ENCODE peak calls at places on chromosomes 7 and 10, in four cellular contexts. P is AG09319, R is WTC11, T is bronchial epithelial cell. M is an unnamed sample.

GRCh38 chr10:125866421-125867029 is 14.6 kb downstream of the DHX32 start:
- DNase-seq in P (no peak), T (peak; percentile 50), R (no peak), M (peak; percentile 75)

GRCh38 chr7:139321071-139321745 is 19.9 kb upstream of the FMC1 start:
- DNase-seq in T (peak; percentile 33), R (peak; percentile 18), P (no peak), M (peak; percentile 51)

GRCh38 chr7:33887576-33887975 is 17.8 kb upstream of the BMPER start:
- DNase-seq in T (no peak), R (no peak), P (no peak), M (no peak)

GRCh38 chr7:29780346-29780745 is 26.0 kb upstream of the WIPF3 start:
- DNase-seq in R (no peak), P (no peak), T (no peak), M (no peak)

GRCh38 chr10:125144693-125145623 is 15.4 kb downstream of the CTBP2 start:
- DNase-seq in P (no peak), R (peak; percentile 59), T (peak; percentile 59), M (peak; percentile 70)

GRCh38 chr10:20993387-20994170 is 96.5 kb upstream of the NEBL start:
- DNase-seq in P (no peak), T (peak; percentile 84), R (no peak), M (peak; percentile 67)

GRCh38 chr10:7797582-7797981 is 9.6 kb downstream of the ATP5F1C start:
- DNase-seq in P (peak; percentile 67), T (peak; percentile 69), R (no peak), M (peak; percentile 56)

GRCh38 chr7:41825927-41826480 is 123.1 kb upstream of the INHBA start:
- DNase-seq in R (no peak), P (no peak), T (no peak), M (no peak)

GRCh38 chr10:109773818-109774440 is 149.4 kb downstream of the XPNPEP1 start:
- DNase-seq in T (peak; percentile 37), P (no peak), R (no peak), M (peak; percentile 45)

GRCh38 chr10:23079700-23080099 is 15.7 kb upstream of the MSRB2 start:
- DNase-seq in R (no peak), T (no peak), P (no peak), M (no peak)

GRCh38 chr10:116768786-116769185 is 26.4 kb upstream of the HSPA12A start:
- DNase-seq in T (no peak), P (no peak), R (no peak), M (peak; percentile 30)

GRCh38 chr10:99341860-99342517 is 12.8 kb downstream of the CNNM1 start:
- DNase-seq in R (no peak), P (no peak), T (no peak), M (no peak)

GRCh38 chr7:36236073-36236472 is 83.0 kb downstream of the EEPD1 start:
- DNase-seq in R (peak; percentile 38), T (no peak), P (no peak), M (no peak)

GRCh38 chr10:30359373-30360206 is 10.5 kb upstream of the MTPAP start:
- DNase-seq in R (peak; percentile 85), T (peak; percentile 72), P (no peak), M (peak; percentile 83)

GRCh38 chr10:5960070-5960972 is 17.0 kb downstream of the IL15RA start:
- DNase-seq in P (no peak), T (no peak), R (no peak), M (no peak)

GRCh38 chr7:22728416-22729029 is 1.5 kb downstream of the IL6 start:
- DNase-seq in P (no peak), R (no peak), T (peak; percentile 66), M (peak; percentile 64)

GRCh38 chr10:69867699-69868558 is 66.2 kb downstream of the COL13A1 start:
- DNase-seq in P (no peak), T (no peak), R (no peak), M (no peak)

GRCh38 chr7:30038182-30038980 is 10.2 kb downstream of the PLEKHA8 start:
- DNase-seq in P (peak; percentile 58), R (no peak), T (no peak), M (no peak)

GRCh38 chr10:124152781-124153600 is 59.6 kb upstream of the CHST15 start:
- DNase-seq in R (no peak), T (peak; percentile 96), P (no peak), M (peak; percentile 98)

GRCh38 chr10:61313460-61313859 is 139.7 kb downstream of the TMEM26 start:
- DNase-seq in R (no peak), P (no peak), T (no peak), M (no peak)

GRCh38 chr7:26863504-26864308 is 684 bp downstream of the SKAP2 start:
- DNase-seq in P (no peak), R (no peak), T (no peak), M (peak; percentile 47)

GRCh38 chr10:59536151-59536550 is 173.5 kb downstream of the SLC16A9 start:
- DNase-seq in T (peak; percentile 73), R (no peak), P (peak; percentile 51), M (peak; percentile 61)

GRCh38 chr10:31554556-31554955 is 235.5 kb downstream of the ZEB1 start:
- DNase-seq in P (no peak), T (no peak), R (no peak), M (no peak)

GRCh38 chr7:50151661-50152060 is 58.6 kb upstream of the ZPBP start:
- DNase-seq in T (no peak), R (no peak), P (no peak), M (no peak)
- TF ChIP-seq CTCF in T (no peak), R (no peak), P (no peak), M (no peak)

DNA sequence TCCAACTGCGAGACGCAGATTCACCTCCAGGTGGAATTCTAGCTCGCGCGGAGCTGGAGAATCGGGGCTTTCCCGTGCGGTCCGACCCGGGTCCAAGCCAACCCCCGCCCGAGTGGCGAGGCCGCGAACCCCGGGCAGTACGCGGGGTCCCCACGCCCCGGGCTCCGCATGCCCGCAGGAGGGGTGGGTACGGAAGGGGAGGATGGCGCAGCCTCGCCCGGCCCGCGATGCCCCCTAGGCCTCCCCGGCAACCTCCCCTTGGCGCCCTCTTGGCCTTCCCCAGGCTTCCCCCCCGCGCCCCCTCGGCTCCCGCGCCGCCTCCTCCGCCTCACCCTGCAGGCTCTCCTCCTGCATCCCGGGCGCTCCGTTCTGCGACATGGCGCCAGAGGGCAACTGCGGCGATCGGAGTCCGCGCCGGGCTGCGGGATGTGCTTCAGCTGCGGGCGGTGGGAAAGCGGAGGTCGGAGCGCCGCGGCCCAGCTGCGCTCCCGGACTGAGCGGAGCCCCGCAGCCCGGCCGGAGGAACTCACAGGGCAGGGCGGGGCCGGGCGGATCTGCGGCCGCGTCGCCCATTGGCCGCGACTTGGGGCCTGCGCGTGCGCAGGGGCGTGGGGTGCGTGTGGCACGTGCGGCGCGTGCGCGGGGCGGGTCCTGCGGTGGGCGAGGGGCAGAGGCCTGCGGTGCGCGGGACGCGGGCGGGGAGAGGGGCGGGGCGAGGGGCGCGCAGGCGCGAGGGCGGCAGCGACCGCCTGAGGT is at the start of gene BNIP3:
- DNase-seq in T (peak; percentile 74), R (peak; percentile 89), P (peak; percentile 90), M (peak; percentile 93)
- TF ChIP-seq CTCF in T (no peak), R (no peak), P (peak; percentile 1), M (no peak)

GRCh38 chr7:40680657-40681056 is 545.9 kb downstream of the SUGCT start:
- DNase-seq in P (no peak), T (peak; percentile 64), R (no peak), M (peak; percentile 64)
- TF ChIP-seq CTCF in P (peak; percentile 20), T (peak; percentile 61), R (peak; percentile 64), M (peak; percentile 75)

DNA sequence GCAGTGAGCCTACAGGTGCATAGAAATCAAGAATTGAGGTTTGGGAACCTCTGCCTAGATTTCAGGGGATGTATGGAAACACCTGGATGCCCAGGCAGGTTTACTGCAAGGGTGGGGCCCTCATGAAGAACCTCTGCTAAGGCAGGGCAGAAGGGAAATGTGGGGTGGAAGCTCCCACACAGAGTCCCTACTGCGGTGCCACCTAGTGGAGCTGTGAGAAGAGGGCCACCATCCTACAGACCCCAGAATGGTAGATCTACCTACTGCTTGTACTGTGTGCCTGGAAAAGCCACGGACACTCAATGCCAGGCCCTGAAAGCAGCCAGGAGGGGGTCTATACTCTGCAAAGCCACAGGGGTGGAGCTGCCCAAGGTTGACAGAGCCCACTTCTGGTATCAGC is 533.5 kb downstream of the GPAM start:
- DNase-seq in R (peak; percentile 44), T (no peak), P (no peak), M (no peak)
- TF ChIP-seq CTCF in R (no peak), T (no peak), P (no peak), M (no peak)

M was measured in epithelial cell of esophagus.